ENCODE peak calls at places on chromosomes 5 and 9, in seven cellular contexts. R, U, G, J, F, N and L are unnamed samples.

GRCh38 chr9:25557645-25558300 is 120.5 kb downstream of the TUSC1 start:
- DNase-seq in F (no peak), G (no peak), J (no peak), U (no peak), R (no peak), N (no peak), L (no peak)

GRCh38 chr9:36987409-36987808 is 46.7 kb downstream of the PAX5 start:
- DNase-seq in R (no peak), G (no peak), J (no peak), F (no peak), U (no peak), N (no peak), L (no peak)

GRCh38 chr9:87372401-87372851 is 125.2 kb upstream of the DAPK1 start:
- DNase-seq in F (no peak), U (no peak), G (no peak), J (no peak), R (no peak), N (no peak), L (no peak)

GRCh38 chr9:16069671-16070586 is 517.1 kb downstream of the CCDC171 start:
- DNase-seq in N (no peak), G (no peak), R (no peak), J (no peak), F (no peak), U (no peak), L (no peak)

GRCh38 chr5:14406554-14406849 is 175.1 kb upstream of the OTULINL start:
- DNase-seq in F (no peak), R (no peak), G (no peak), U (no peak), J (no peak), N (no peak), L (no peak)

GRCh38 chr5:172533058-172533398 is 78.7 kb upstream of the SH3PXD2B start:
- DNase-seq in R (no peak), J (peak; percentile 21), F (peak; percentile 45), G (no peak), U (peak; percentile 62), N (no peak), L (no peak)

GRCh38 chr5:111512026-111512405 is 319 bp downstream of the STARD4 start:
- DNase-seq in R (no peak), N (no peak), U (peak; percentile 77), F (no peak), J (no peak), G (no peak), L (peak; percentile 24)

GRCh38 chr5:95809414-95809960 is 13.0 kb downstream of the GLRX start:
- DNase-seq in R (peak; percentile 63), J (peak; percentile 52), F (no peak), U (peak; percentile 81), N (no peak), G (no peak), L (no peak)

GRCh38 chr5:20367178-20367577 is 379.2 kb upstream of the CDH18 start:
- DNase-seq in R (peak; percentile 83), F (no peak), U (no peak), N (no peak), G (no peak), J (no peak), L (peak; percentile 42)

GRCh38 chr5:57332350-57332749 is 150.3 kb downstream of the ACTBL2 start:
- DNase-seq in U (no peak), N (no peak), G (no peak), R (no peak), J (no peak), F (no peak), L (no peak)

GRCh38 chr9:77030045-77030444 is 10.6 kb downstream of the FOXB2 start:
- DNase-seq in N (no peak), R (no peak), G (no peak), F (no peak), U (no peak), J (no peak), L (no peak)

GRCh38 chr9:2469681-2470141 is 151.9 kb upstream of the VLDLR start:
- DNase-seq in J (peak; percentile 51), F (no peak), U (no peak), N (peak; percentile 7), G (peak; percentile 5), R (peak; percentile 31), L (no peak)

GRCh38 chr5:141780952-141781730 is 97.1 kb downstream of the PCDH1 start:
- DNase-seq in U (no peak), F (no peak), J (no peak), G (no peak), N (no peak), R (no peak), L (no peak)

DNA sequence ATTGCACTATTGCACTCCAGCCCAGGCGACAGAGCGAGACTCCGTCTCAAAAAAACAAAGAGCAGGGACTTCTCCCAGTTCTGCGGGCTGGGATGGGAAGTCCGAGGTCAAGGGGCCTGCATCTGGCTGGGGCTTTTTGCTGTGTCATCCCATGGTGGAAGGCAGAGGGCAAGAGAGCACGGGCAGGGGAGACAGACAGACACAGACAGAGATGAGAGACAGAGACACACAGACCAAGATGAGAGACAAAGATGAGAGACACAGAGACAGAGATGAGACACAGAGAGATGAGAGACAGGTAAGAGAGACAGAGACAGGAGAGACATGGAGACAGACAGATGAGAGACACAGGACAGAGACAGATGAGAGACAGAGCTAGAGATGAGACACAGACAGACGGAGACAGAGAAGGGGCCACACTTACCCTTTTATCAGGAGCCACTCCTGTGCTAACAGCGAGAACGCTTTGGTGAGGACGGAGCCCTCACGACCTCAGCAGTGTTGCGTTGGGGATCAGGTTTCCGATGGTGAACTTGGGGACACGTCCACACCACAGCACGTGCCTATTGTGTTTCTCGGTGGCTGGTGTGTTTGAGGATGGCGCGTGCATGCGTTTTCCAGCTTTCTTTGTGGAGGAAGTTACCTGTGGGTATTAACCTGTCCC is 8.9 kb upstream of the TOR4A start:
- DNase-seq in J (no peak), N (no peak), F (no peak), R (no peak), U (no peak), G (no peak), L (no peak)
- H3K4me3 ChIP-seq in J (no peak overlapping the region), N (peak overlapping the region; percentile 46), F (no peak overlapping the region), R (peak overlapping the region; percentile 30), U (no peak overlapping the region), G (no peak overlapping the region), L (peak overlapping the region; percentile 20)

DNA sequence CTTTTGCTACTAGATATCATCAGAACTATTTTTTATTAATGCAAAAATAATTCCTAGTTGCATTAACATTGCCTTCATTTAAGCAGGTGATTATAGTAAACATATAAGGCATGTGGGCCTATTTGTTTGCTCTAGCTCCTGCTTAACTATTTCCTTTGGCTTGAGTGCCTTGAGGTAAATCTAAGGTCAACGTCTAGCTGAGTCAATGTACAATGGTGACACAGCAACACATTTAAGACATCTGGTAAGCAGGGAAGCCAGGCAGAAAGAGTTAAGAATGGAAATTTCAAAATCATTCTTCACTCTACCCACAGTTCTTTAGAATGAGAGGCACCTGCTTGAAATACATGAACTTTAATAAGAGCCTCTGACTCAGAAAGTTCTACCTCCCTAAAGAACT is 111.9 kb upstream of the FST start:
- DNase-seq in U (no peak), G (no peak), N (no peak), J (no peak), F (no peak), R (no peak), L (no peak)
- TF ChIP-seq POLR2AphosphoS5 in U (no peak), G (no peak), N (no peak), J (no peak), F (no peak), R (no peak), L (no peak)

GRCh38 chr5:7422262-7422661 is 26.3 kb downstream of the ADCY2 start:
- DNase-seq in N (no peak), J (no peak), U (no peak), G (no peak), R (no peak), F (no peak), L (no peak)

GRCh38 chr5:7425830-7426229 is 29.9 kb downstream of the ADCY2 start:
- DNase-seq in G (no peak), N (no peak), U (no peak), F (no peak), J (no peak), R (no peak), L (no peak)

GRCh38 chr5:7420506-7421280 is 24.8 kb downstream of the ADCY2 start:
- DNase-seq in R (no peak), N (no peak), G (no peak), U (no peak), F (no peak), J (no peak), L (no peak)

GRCh38 chr5:7419846-7420245 is 23.9 kb downstream of the ADCY2 start:
- DNase-seq in R (no peak), N (no peak), G (no peak), J (no peak), U (no peak), F (no peak), L (no peak)

DNA sequence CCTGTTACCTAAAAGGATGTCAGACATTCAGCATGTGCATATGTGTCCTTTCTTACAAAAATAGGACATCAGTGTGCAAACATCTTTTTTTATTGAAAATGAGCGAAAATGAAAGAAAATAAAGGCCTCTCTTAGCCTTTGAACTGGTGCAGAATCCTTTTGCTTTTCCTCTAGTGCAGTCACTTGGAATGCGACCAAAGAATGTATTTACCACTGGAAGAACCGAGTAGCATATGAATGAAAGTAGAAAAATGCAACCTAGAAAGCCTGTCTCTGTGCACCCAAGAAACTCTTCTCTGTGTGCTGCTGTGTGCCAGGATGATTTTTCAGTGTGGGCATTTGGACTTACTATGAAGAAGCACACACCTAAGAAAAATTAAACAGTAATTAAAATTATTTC is 26.8 kb downstream of the ADCY2 start:
- DNase-seq in G (no peak), J (no peak), F (no peak), N (no peak), U (no peak), R (no peak), L (no peak)
- H3K4me3 ChIP-seq in G (no peak overlapping the region), J (no peak overlapping the region), F (no peak overlapping the region), N (no peak overlapping the region), U (no peak overlapping the region), R (no peak overlapping the region), L (no peak overlapping the region)

GRCh38 chr5:81232449-81233079 is 558 bp upstream of the CKMT2 start:
- DNase-seq in N (no peak), R (no peak), F (no peak), J (peak; percentile 10), G (no peak), U (peak; percentile 82), L (no peak)

GRCh38 chr5:81234299-81234698 is 1.2 kb downstream of the CKMT2 start:
- DNase-seq in N (no peak), G (no peak), F (no peak), R (no peak), J (no peak), U (no peak), L (no peak)

GRCh38 chr5:81235287-81236072 is 2.4 kb downstream of the CKMT2 start:
- DNase-seq in G (no peak), U (no peak), N (no peak), F (no peak), J (no peak), R (no peak), L (no peak)

GRCh38 chr5:81234801-81235200 is 1.7 kb downstream of the CKMT2 start:
- DNase-seq in N (no peak), U (no peak), R (no peak), F (no peak), J (no peak), G (no peak), L (no peak)

DNA sequence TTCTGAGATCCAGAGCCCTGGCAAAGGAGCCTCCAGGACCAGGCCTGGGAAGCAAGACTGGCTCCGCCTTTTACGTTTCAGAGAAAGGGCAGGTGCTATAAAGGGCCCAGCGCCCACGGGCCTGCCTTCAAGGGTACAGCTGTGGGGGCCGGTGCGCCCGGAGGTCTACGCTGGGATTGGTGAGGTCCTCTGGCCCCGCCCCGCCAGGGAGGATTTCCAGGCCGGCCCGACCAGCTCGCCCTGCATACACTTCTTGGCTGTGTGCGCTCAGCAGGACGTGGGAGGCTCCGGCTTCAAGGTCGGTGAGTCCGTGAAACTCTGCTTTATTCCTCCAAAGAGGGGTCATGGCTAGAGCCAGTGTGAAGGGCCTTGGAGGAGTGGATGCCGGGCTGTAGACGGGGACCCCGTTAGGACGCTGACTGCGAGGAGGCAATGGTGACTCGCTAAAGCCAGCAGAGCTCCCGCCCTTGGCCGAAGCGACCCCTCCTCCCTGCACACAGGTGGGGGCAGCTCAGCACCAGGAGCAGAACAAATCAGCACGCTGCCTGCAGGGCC is at the start of gene CKMT2:
- DNase-seq in R (peak; percentile 84), N (no peak), J (peak; percentile 57), U (peak; percentile 86), G (peak; percentile 61), F (peak; percentile 83), L (peak; percentile 49)
- TF ChIP-seq POLR2AphosphoS5 in R (peak; percentile 82), N (no peak), J (no peak), U (peak; percentile 70), G (peak; percentile 77), F (peak; percentile 49), L (peak; percentile 35)